ENCODE peak calls at places on chromosome 22, in nine cellular contexts. A, V, W, J, T, L, H, C and G are unnamed samples.

GRCh38 chr22:42314709-42315391 is 44.4 kb upstream of the TCF20 start:
- DNase-seq in J (no peak), H (no peak), W (no peak), L (no peak), A (no peak), V (no peak), C (no peak), T (no peak), G (no peak)

GRCh38 chr22:33640900-33641299 is 279.4 kb downstream of the LARGE1 start:
- DNase-seq in H (no peak), J (no peak), V (no peak), W (no peak), T (no peak), A (no peak), L (no peak), C (no peak), G (no peak)

GRCh38 chr22:48741540-48741939 is 1086.1 kb downstream of the BRD1 start:
- DNase-seq in H (no peak), V (no peak), L (peak; percentile 33), W (no peak), J (no peak), T (no peak), C (no peak), A (no peak), G (no peak)

GRCh38 chr22:45998638-45999378 is 21.8 kb upstream of the WNT7B start:
- DNase-seq in W (no peak), L (no peak), H (no peak), A (peak; percentile 33), T (no peak), V (no peak), C (no peak), J (no peak), G (no peak)

GRCh38 chr22:35357883-35358621 is 22.8 kb upstream of the HMOX1 start:
- DNase-seq in A (no peak), J (no peak), C (no peak), L (no peak), V (no peak), T (no peak), W (no peak), H (peak; percentile 90), G (peak; percentile 86)

GRCh38 chr22:23749747-23750373 is 1.1 kb downstream of the ZNF70 start:
- DNase-seq in A (no peak), T (no peak), J (no peak), L (no peak), H (no peak), V (no peak), C (no peak), W (no peak), G (no peak)

GRCh38 chr22:41482319-41482935 is 13.5 kb downstream of the ACO2 start:
- DNase-seq in T (no peak), A (no peak), V (no peak), W (no peak), H (no peak), C (no peak), J (no peak), L (no peak), G (no peak)

GRCh38 chr22:37632174-37633081 is 7.0 kb upstream of the SH3BP1 start:
- DNase-seq in H (no peak), W (no peak), C (no peak), L (no peak), T (no peak), A (no peak), V (no peak), J (no peak), G (no peak)

GRCh38 chr22:32802291-32802826 is 854 bp downstream of the TIMP3 start:
- DNase-seq in A (no peak), J (no peak), W (no peak), H (peak; percentile 33), V (no peak), T (no peak), L (no peak), C (no peak), G (peak; percentile 28)

GRCh38 chr22:50314455-50315288 is 7.2 kb upstream of the PLXNB2 start:
- DNase-seq in V (peak; percentile 73), H (no peak), J (no peak), A (peak; percentile 81), L (no peak), T (no peak), C (no peak), W (no peak), G (no peak)

GRCh38 chr22:44668190-44668885 is 33.7 kb upstream of the PRR5 start:
- DNase-seq in J (no peak), W (peak; percentile 46), T (no peak), H (no peak), L (no peak), V (no peak), C (no peak), A (peak; percentile 60), G (no peak)

GRCh38 chr22:24367841-24368240 is 59.6 kb upstream of the ADORA2A start:
- DNase-seq in C (no peak), H (no peak), W (no peak), T (no peak), A (no peak), J (no peak), L (no peak), V (no peak), G (no peak)

GRCh38 chr22:46233231-46233630 is 16.9 kb downstream of the CDPF1 start:
- DNase-seq in T (peak; percentile 25), H (peak; percentile 51), L (no peak), A (peak; percentile 66), W (no peak), C (no peak), J (peak; percentile 27), V (no peak), G (no peak)

GRCh38 chr22:46355369-46355995 is 20.0 kb downstream of the TRMU start:
- DNase-seq in C (peak; percentile 53), J (peak; percentile 18), V (peak; percentile 51), H (peak; percentile 68), L (peak; percentile 79), W (peak; percentile 53), T (peak; percentile 36), A (peak; percentile 79), G (peak; percentile 26)

GRCh38 chr22:27463121-27463520 is 338.4 kb downstream of the MN1 start:
- DNase-seq in W (no peak), C (no peak), A (no peak), T (no peak), L (no peak), H (no peak), J (no peak), V (no peak), G (no peak)

GRCh38 chr22:48418831-48419230 is 1408.8 kb downstream of the BRD1 start:
- DNase-seq in V (no peak), W (no peak), L (no peak), J (no peak), H (no peak), A (no peak), T (no peak), C (no peak), G (no peak)

GRCh38 chr22:41598081-41598480 is 8.4 kb upstream of the PMM1 start:
- DNase-seq in L (no peak), T (no peak), H (peak; percentile 90), V (no peak), C (no peak), W (no peak), J (no peak), A (peak; percentile 20), G (peak; percentile 89)

GRCh38 chr22:19710769-19711106 is 3.6 kb upstream of the SEPTIN5 start:
- DNase-seq in J (no peak), L (no peak), W (no peak), T (no peak), C (no peak), A (no peak), H (no peak), V (no peak), G (no peak)

GRCh38 chr22:29370556-29370955 is 17.8 kb downstream of the AP1B1 start:
- DNase-seq in C (no peak), L (no peak), J (no peak), A (no peak), V (no peak), T (no peak), W (no peak), H (no peak), G (no peak)

GRCh38 chr22:35629406-35630234 is 12.5 kb upstream of the MB start:
- DNase-seq in W (no peak), A (peak; percentile 64), H (peak; percentile 97), C (peak; percentile 89), V (peak; percentile 44), L (no peak), T (no peak), J (no peak), G (peak; percentile 99)